ENCODE peak calls at places on chromosomes 11 and 22, in seven cellular contexts. One of them, this sample, is unnamed. For H3K4me1, the result is how much of the 10 kb centered on the place peaks cover.

GRCh38 chr22:30206964-30207363 is 39.6 kb downstream of the LIF start:
- DNase-seq in H9: peak
- DNase-seq in mesendoderm: peak
- DNase-seq in mesenchymal stem cell: peak
- DNase-seq in H1: no peak
- DNase-seq in trophoblast cell: peak
- DNase-seq in IMR-90: peak
- DNase-seq in this sample: peak

GRCh38 chr11:36235750-36236149 is 53.5 kb downstream of the COMMD9 start:
- DNase-seq in H9: no peak
- DNase-seq in mesendoderm: peak
- DNase-seq in mesenchymal stem cell: peak
- DNase-seq in H1: no peak
- DNase-seq in trophoblast cell: no peak
- DNase-seq in IMR-90: peak
- DNase-seq in this sample: no peak

GRCh38 chr11:9516113-9516512 is 55.3 kb downstream of the ZNF143 start:
- DNase-seq in H9: peak
- DNase-seq in mesendoderm: peak
- DNase-seq in mesenchymal stem cell: no peak
- DNase-seq in H1: peak
- DNase-seq in trophoblast cell: no peak
- DNase-seq in IMR-90: no peak
- DNase-seq in this sample: no peak

GRCh38 chr11:78292109-78292803 is 103.5 kb downstream of the USP35 start:
- DNase-seq in H9: no peak
- DNase-seq in mesendoderm: no peak
- DNase-seq in mesenchymal stem cell: no peak
- DNase-seq in H1: no peak
- DNase-seq in trophoblast cell: no peak
- DNase-seq in IMR-90: no peak
- DNase-seq in this sample: no peak

GRCh38 chr11:12725863-12726666 is 51.8 kb downstream of the TEAD1 start:
- DNase-seq in H9: no peak
- DNase-seq in mesendoderm: no peak
- DNase-seq in mesenchymal stem cell: peak
- DNase-seq in H1: peak
- DNase-seq in trophoblast cell: peak
- DNase-seq in IMR-90: peak
- DNase-seq in this sample: no peak

GRCh38 chr11:133545199-133545709 is 13.0 kb upstream of the OPCML start:
- DNase-seq in H9: peak
- DNase-seq in mesendoderm: no peak
- DNase-seq in mesenchymal stem cell: no peak
- DNase-seq in H1: no peak
- DNase-seq in trophoblast cell: no peak
- DNase-seq in IMR-90: no peak
- DNase-seq in this sample: no peak

GRCh38 chr22:21102659-21103267 is 57.0 kb downstream of the LRRC74B start:
- DNase-seq in H9: peak
- DNase-seq in mesendoderm: peak
- DNase-seq in mesenchymal stem cell: peak
- DNase-seq in H1: peak
- DNase-seq in trophoblast cell: peak
- DNase-seq in IMR-90: peak
- DNase-seq in this sample: peak

GRCh38 chr11:96097844-96098421 is 174.0 kb upstream of the MTMR2 start:
- DNase-seq in H9: no peak
- DNase-seq in mesendoderm: no peak
- DNase-seq in mesenchymal stem cell: peak
- DNase-seq in H1: no peak
- DNase-seq in trophoblast cell: no peak
- DNase-seq in IMR-90: peak
- DNase-seq in this sample: no peak

GRCh38 chr11:96326954-96327353 is 16.0 kb downstream of the MAML2 start:
- DNase-seq in H9: no peak
- DNase-seq in mesendoderm: no peak
- DNase-seq in mesenchymal stem cell: no peak
- DNase-seq in H1: no peak
- DNase-seq in trophoblast cell: no peak
- DNase-seq in IMR-90: no peak
- DNase-seq in this sample: no peak

GRCh38 chr11:11243790-11244469 is 109.1 kb downstream of the CSNK2A3 start:
- DNase-seq in H9: peak
- DNase-seq in mesendoderm: peak
- DNase-seq in mesenchymal stem cell: peak
- DNase-seq in H1: peak
- DNase-seq in trophoblast cell: no peak
- DNase-seq in IMR-90: no peak
- DNase-seq in this sample: peak

GRCh38 chr11:69002101-69002742 is 10.8 kb downstream of the MRGPRF start:
- DNase-seq in H9: peak
- DNase-seq in mesendoderm: no peak
- DNase-seq in mesenchymal stem cell: no peak
- DNase-seq in H1: no peak
- DNase-seq in trophoblast cell: no peak
- DNase-seq in IMR-90: no peak
- DNase-seq in this sample: no peak

GRCh38 chr11:4074266-4074665 is 20.3 kb upstream of the RRM1 start:
- DNase-seq in H9: no peak
- DNase-seq in mesendoderm: no peak
- DNase-seq in mesenchymal stem cell: no peak
- DNase-seq in H1: no peak
- DNase-seq in trophoblast cell: no peak
- DNase-seq in IMR-90: no peak
- DNase-seq in this sample: no peak

GRCh38 chr11:8790964-8791363 is 108.4 kb downstream of the RPL27A start:
- DNase-seq in H9: no peak
- DNase-seq in mesendoderm: no peak
- DNase-seq in mesenchymal stem cell: no peak
- DNase-seq in H1: no peak
- DNase-seq in trophoblast cell: no peak
- DNase-seq in IMR-90: no peak
- DNase-seq in this sample: no peak

GRCh38 chr22:49091451-49091850 is 736.2 kb downstream of the BRD1 start:
- DNase-seq in H9: no peak
- DNase-seq in mesendoderm: no peak
- DNase-seq in mesenchymal stem cell: no peak
- DNase-seq in H1: no peak
- DNase-seq in trophoblast cell: no peak
- DNase-seq in IMR-90: no peak
- DNase-seq in this sample: no peak

GRCh38 chr22:23850136-23850611 is 7.5 kb upstream of the SLC2A11 start:
- DNase-seq in H9: no peak
- DNase-seq in mesendoderm: no peak
- DNase-seq in mesenchymal stem cell: no peak
- DNase-seq in H1: no peak
- DNase-seq in trophoblast cell: no peak
- DNase-seq in IMR-90: no peak
- DNase-seq in this sample: no peak

GRCh38 chr11:4751201-4751600 is 18.5 kb downstream of the OR51F1 start:
- DNase-seq in H9: no peak
- DNase-seq in mesendoderm: no peak
- DNase-seq in mesenchymal stem cell: no peak
- DNase-seq in H1: no peak
- DNase-seq in trophoblast cell: no peak
- DNase-seq in IMR-90: no peak
- DNase-seq in this sample: no peak

GRCh38 chr11:134242376-134242775 is 10.8 kb downstream of the THYN1 start:
- DNase-seq in H9: no peak
- DNase-seq in mesendoderm: no peak
- DNase-seq in mesenchymal stem cell: no peak
- DNase-seq in H1: no peak
- DNase-seq in trophoblast cell: peak
- DNase-seq in IMR-90: no peak
- DNase-seq in this sample: no peak

GRCh38 chr11:63920870-63921417 is 4.0 kb upstream of the RCOR2 start:
- DNase-seq in H9: peak
- DNase-seq in mesendoderm: peak
- DNase-seq in mesenchymal stem cell: no peak
- DNase-seq in H1: peak
- DNase-seq in trophoblast cell: no peak
- DNase-seq in IMR-90: no peak
- DNase-seq in this sample: no peak

GRCh38 chr22:50694099-50694498 is 21.5 kb downstream of the SHANK3 start:
- DNase-seq in H9: no peak
- DNase-seq in mesendoderm: no peak
- DNase-seq in mesenchymal stem cell: peak
- DNase-seq in H1: no peak
- DNase-seq in trophoblast cell: no peak
- DNase-seq in IMR-90: peak
- DNase-seq in this sample: no peak

GRCh38 chr11:119829407-119829806 is 100.4 kb upstream of the NECTIN1 start:
- DNase-seq in H9: no peak
- DNase-seq in mesendoderm: no peak
- DNase-seq in mesenchymal stem cell: no peak
- DNase-seq in H1: no peak
- DNase-seq in trophoblast cell: no peak
- DNase-seq in IMR-90: no peak
- DNase-seq in this sample: no peak

GRCh38 chr11:119827113-119827512 is 98.1 kb upstream of the NECTIN1 start:
- DNase-seq in H9: no peak
- DNase-seq in mesendoderm: no peak
- DNase-seq in mesenchymal stem cell: no peak
- DNase-seq in H1: no peak
- DNase-seq in trophoblast cell: no peak
- DNase-seq in IMR-90: no peak
- DNase-seq in this sample: no peak

GRCh38 chr11:119828819-119829218 is 99.8 kb upstream of the NECTIN1 start:
- DNase-seq in H9: no peak
- DNase-seq in mesendoderm: peak
- DNase-seq in mesenchymal stem cell: no peak
- DNase-seq in H1: no peak
- DNase-seq in trophoblast cell: no peak
- DNase-seq in IMR-90: no peak
- DNase-seq in this sample: no peak

GRCh38 chr11:119830400-119830799 is 101.4 kb upstream of the NECTIN1 start:
- DNase-seq in H9: no peak
- DNase-seq in mesendoderm: no peak
- DNase-seq in mesenchymal stem cell: no peak
- DNase-seq in H1: no peak
- DNase-seq in trophoblast cell: no peak
- DNase-seq in IMR-90: no peak
- DNase-seq in this sample: no peak

DNA sequence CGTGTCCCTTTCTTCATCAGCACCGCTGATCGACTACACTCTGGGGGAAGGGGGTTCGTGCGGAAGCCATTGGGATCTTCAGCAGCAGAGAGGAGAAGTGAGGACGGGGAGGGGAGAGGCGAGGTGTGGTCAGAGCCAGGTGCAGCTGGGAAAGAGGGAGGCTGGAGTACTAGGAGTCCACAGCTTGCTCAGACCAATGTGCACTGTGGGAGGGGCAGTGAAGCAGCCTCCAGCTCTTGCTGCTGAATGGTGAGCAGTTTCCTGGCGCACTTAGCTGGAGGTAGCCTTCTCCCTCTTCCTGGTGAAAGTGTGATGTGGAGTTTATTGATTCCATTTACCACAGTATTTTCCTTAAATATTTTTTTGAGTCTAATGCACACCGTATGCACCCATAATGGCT is 99.0 kb upstream of the NECTIN1 start:
- DNase-seq in H9: no peak
- DNase-seq in mesendoderm: no peak
- DNase-seq in mesenchymal stem cell: no peak
- DNase-seq in H1: no peak
- DNase-seq in trophoblast cell: no peak
- DNase-seq in IMR-90: no peak
- DNase-seq in this sample: no peak
- H4K8ac ChIP-seq in H9: no peak
- H4K8ac ChIP-seq in mesendoderm: no peak
- H4K8ac ChIP-seq in mesenchymal stem cell: no peak
- H4K8ac ChIP-seq in H1: no peak
- H4K8ac ChIP-seq in trophoblast cell: no peak
- H4K8ac ChIP-seq in IMR-90: no peak
- H4K8ac ChIP-seq in this sample: no peak

DNA sequence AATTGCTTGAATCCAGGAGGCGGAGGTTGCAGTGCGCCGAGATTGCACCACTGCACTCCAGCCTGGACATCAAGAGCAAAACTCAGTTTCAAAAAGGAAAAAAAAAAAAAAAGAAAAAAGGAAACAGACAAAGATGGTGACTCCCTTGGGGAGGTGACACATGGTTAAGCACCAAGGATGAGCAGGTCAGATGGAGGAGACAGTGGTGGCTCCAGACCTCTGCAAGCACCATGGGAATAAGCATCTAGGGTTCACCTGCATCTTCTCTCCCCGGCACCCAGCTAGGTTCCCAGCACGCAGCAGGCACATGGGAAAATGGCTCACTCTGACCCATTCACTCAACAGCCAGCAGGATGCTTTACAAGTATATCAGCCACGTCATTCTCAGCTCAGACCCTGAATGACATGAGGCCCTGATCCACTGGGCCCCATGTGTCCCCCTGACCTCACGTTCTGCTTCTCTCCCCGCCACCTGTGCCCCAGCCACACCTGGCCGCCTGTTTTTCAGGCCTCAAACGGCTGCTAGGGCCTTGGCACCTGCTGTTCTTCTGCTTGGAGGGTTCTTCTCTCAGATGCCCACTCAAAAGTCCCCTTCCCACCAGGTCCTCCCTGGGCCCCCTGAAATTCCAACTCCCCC is 24.2 kb downstream of the A4GALT start:
- DNase-seq in H9: no peak
- DNase-seq in mesendoderm: no peak
- DNase-seq in mesenchymal stem cell: no peak
- DNase-seq in H1: no peak
- DNase-seq in trophoblast cell: no peak
- DNase-seq in IMR-90: no peak
- DNase-seq in this sample: no peak
- H3K4me1 ChIP-seq in H9: under half
- H3K4me1 ChIP-seq in mesendoderm: under half
- H3K4me1 ChIP-seq in mesenchymal stem cell: under half
- H3K4me1 ChIP-seq in H1: under half
- H3K4me1 ChIP-seq in trophoblast cell: under half
- H3K4me1 ChIP-seq in IMR-90: under half
- H3K4me1 ChIP-seq in this sample: under half

GRCh38 chr22:38727123-38727522 is 21.4 kb downstream of the GTPBP1 start:
- DNase-seq in H9: no peak
- DNase-seq in mesendoderm: no peak
- DNase-seq in mesenchymal stem cell: no peak
- DNase-seq in H1: no peak
- DNase-seq in trophoblast cell: no peak
- DNase-seq in IMR-90: no peak
- DNase-seq in this sample: no peak
- H3K23ac ChIP-seq in H9: no peak
- H3K23ac ChIP-seq in mesendoderm: no peak
- H3K23ac ChIP-seq in mesenchymal stem cell: no peak
- H3K23ac ChIP-seq in H1: no peak
- H3K23ac ChIP-seq in trophoblast cell: no peak
- H3K23ac ChIP-seq in IMR-90: no peak
- H3K23ac ChIP-seq in this sample: no peak

DNA sequence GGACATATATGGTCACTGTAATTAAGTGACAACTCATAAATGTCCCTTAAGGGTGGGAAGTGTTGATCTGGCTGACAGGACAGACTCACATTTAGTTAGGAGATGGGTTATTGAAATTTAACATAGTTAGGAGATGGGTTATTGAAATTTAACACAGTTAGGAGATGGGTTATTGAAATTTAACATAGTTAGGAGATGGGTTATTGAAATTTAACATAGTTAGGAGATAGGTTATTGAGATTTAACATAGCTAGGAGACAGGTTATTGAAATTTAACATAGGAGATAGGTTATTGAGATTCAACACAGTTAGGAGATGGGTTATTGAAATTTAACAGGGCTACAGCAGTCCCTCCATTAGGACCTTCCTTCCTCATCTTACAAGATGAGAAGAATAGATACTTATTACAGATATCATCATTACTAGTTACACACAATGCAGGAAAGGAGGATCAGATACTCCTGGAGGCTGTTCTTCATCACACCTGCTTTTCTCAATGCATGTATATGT is 98.5 kb downstream of the MTNR1B start:
- DNase-seq in H9: no peak
- DNase-seq in mesendoderm: no peak
- DNase-seq in mesenchymal stem cell: no peak
- DNase-seq in H1: no peak
- DNase-seq in trophoblast cell: no peak
- DNase-seq in IMR-90: no peak
- DNase-seq in this sample: no peak
- H4K8ac ChIP-seq in H9: no peak
- H4K8ac ChIP-seq in mesendoderm: no peak
- H4K8ac ChIP-seq in mesenchymal stem cell: no peak
- H4K8ac ChIP-seq in H1: no peak
- H4K8ac ChIP-seq in trophoblast cell: no peak
- H4K8ac ChIP-seq in IMR-90: no peak
- H4K8ac ChIP-seq in this sample: no peak

This sample was measured in neuronal stem cell.